ENCODE peak calls at places on chromosomes 16 and 17, in six cellular contexts. J, C, I, F, U and P are unnamed samples.

GRCh38 chr17:57522436-57523005 is 222.6 kb downstream of the CCDC182 start:
- DNase-seq in J (no peak), U (no peak), F (no peak), C (no peak), I (no peak), P (no peak)

GRCh38 chr17:82055965-82056728 is 4.4 kb downstream of the GPS1 start:
- DNase-seq in J (no peak), U (no peak), I (no peak), F (no peak), C (no peak), P (peak; percentile 5)

GRCh38 chr16:55368205-55368604 is 44.2 kb downstream of the IRX6 start:
- DNase-seq in F (no peak), C (no peak), I (no peak), J (no peak), U (no peak), P (no peak)

GRCh38 chr16:14302031-14302398 is 230.9 kb downstream of the MRTFB start:
- DNase-seq in C (no peak), U (peak; percentile 81), I (peak; percentile 78), J (peak; percentile 89), F (peak; percentile 68), P (no peak)

GRCh38 chr17:49994085-49995054 is 654 bp downstream of the DLX3 start:
- DNase-seq in C (no peak), F (no peak), I (no peak), J (peak; percentile 36), U (no peak), P (no peak)

GRCh38 chr16:12971216-12971615 is 69.8 kb downstream of the SHISA9 start:
- DNase-seq in I (peak; percentile 13), J (peak; percentile 34), C (no peak), F (no peak), U (peak; percentile 61), P (no peak)

GRCh38 chr16:67885545-67885944 is 860 bp downstream of the NRN1L start:
- DNase-seq in J (no peak), I (no peak), U (no peak), C (no peak), F (no peak), P (no peak)

GRCh38 chr16:78720416-78720815 is 621.0 kb downstream of the WWOX start:
- DNase-seq in F (peak; percentile 43), J (no peak), U (no peak), C (no peak), I (no peak), P (no peak)

GRCh38 chr17:57810740-57811632 is 38.9 kb downstream of the MRPS23 start:
- DNase-seq in U (no peak), F (peak; percentile 23), C (peak; percentile 24), I (peak; percentile 63), J (peak; percentile 74), P (no peak)

GRCh38 chr17:57487552-57487951 is 231.2 kb downstream of the MSI2 start:
- DNase-seq in J (no peak), U (no peak), I (no peak), F (no peak), C (no peak), P (no peak)

GRCh38 chr16:67445913-67446907 is 15.3 kb downstream of the HSD11B2 start:
- DNase-seq in I (no peak), F (peak; percentile 48), U (no peak), J (peak; percentile 43), C (no peak), P (no peak)

GRCh38 chr16:88792078-88792550 is 7.1 kb upstream of the PIEZO1 start:
- DNase-seq in C (no peak), U (no peak), I (no peak), F (no peak), J (no peak), P (no peak)

GRCh38 chr17:2057714-2058520 is 3.0 kb downstream of the HIC1 start:
- DNase-seq in U (no peak), F (peak; percentile 51), C (no peak), I (no peak), J (no peak), P (no peak)

GRCh38 chr16:82031116-82032084 is 3.7 kb upstream of the HSD17B2 start:
- DNase-seq in U (peak; percentile 64), C (no peak), I (no peak), F (peak; percentile 74), J (peak; percentile 50), P (no peak)

GRCh38 chr16:228151-228855 is 946 bp downstream of the LUC7L start:
- DNase-seq in I (peak; percentile 27), J (no peak), C (no peak), F (no peak), U (peak; percentile 28), P (no peak)

GRCh38 chr16:1090620-1091587 is 5.1 kb downstream of the C1QTNF8 start:
- DNase-seq in U (no peak), I (no peak), J (no peak), C (no peak), F (no peak), P (no peak)

GRCh38 chr17:63676540-63676933 is 23.4 kb downstream of the LIMD2 start:
- DNase-seq in C (no peak), J (no peak), F (no peak), I (no peak), U (no peak), P (no peak)

GRCh38 chr17:72977768-72978417 is 114.6 kb downstream of the SLC39A11 start:
- DNase-seq in J (no peak), C (no peak), I (no peak), F (peak; percentile 50), U (no peak), P (no peak)

GRCh38 chr16:66841366-66841765 is 2.8 kb upstream of the CA7 start:
- DNase-seq in C (no peak), J (no peak), F (no peak), U (no peak), I (no peak), P (no peak)

GRCh38 chr17:59634632-59635561 is 15.2 kb downstream of the CLTC start:
- DNase-seq in J (no peak), I (no peak), C (no peak), F (no peak), U (no peak), P (no peak)

GRCh38 chr16:1432388-1433262 is 1.7 kb downstream of the PERCC1 start:
- DNase-seq in F (no peak), U (no peak), I (peak; percentile 13), C (no peak), J (no peak), P (no peak)

DNA sequence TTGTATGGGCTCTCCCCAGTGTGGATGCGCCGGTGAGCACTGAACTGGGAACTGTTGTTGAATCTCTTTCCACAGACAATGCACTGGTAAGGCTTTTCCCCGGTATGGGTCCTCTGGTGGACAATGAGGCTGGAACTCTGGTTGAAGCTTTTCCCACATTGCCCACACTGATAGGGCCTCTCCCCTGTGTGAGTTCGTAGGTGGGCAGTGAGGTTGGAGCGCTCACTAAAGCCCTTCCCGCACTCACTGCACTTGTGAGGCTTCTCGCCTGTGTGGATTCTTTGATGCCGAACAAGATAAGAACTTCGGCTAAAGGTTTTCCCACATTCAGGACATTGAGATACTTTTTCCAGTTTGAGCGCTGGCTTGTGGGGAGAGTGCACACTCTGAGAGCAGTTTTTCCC is 17.8 kb downstream of the ZSCAN32 start:
- DNase-seq in F (no peak), I (no peak), U (peak; percentile 19), C (no peak), J (no peak), P (no peak)
- H3K9me3 ChIP-seq in F (peaks cover 16% of the 10 kb centered on the region), I (peaks cover 13% of the 10 kb centered on the region), U (peaks cover 88% of the 10 kb centered on the region), C (peaks cover 41% of the 10 kb centered on the region), J (peaks cover 23% of the 10 kb centered on the region), P (peaks cover 52% of the 10 kb centered on the region)

GRCh38 chr16:35409503-35409902 is 1950.1 kb downstream of the TP53TG3F start:
- DNase-seq in I (no peak), J (no peak), U (no peak), F (peak; percentile 1), C (no peak), P (no peak)

GRCh38 chr16:35405547-35405946 is 1946.1 kb downstream of the TP53TG3F start:
- DNase-seq in U (no peak), I (no peak), C (no peak), F (no peak), J (no peak), P (no peak)

DNA sequence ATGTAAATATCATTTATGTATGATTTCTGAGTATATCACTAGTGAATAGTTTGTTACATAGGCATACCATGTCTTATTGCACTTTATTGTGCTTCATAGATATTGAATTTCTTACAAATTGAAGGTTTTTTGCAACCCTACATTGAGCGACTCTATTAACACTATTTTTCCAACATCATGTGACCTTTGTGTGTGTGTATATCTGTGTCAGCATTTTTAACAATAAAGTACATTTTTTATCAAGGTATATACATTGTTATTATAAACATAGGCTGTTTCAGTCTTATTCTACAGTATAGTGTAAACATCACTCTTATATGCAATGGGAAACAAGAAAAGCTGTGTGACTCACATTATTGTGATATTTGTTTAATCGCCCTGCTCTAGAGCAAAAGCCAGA is 1944.9 kb downstream of the TP53TG3F start:
- DNase-seq in F (no peak), U (no peak), I (no peak), J (no peak), C (no peak), P (no peak)
- H3K9me3 ChIP-seq in F (no peaks in the 10 kb centered on the region), U (no peaks in the 10 kb centered on the region), I (peaks cover 4% of the 10 kb centered on the region), J (no peaks in the 10 kb centered on the region), C (no peaks in the 10 kb centered on the region), P (no peaks in the 10 kb centered on the region)

DNA sequence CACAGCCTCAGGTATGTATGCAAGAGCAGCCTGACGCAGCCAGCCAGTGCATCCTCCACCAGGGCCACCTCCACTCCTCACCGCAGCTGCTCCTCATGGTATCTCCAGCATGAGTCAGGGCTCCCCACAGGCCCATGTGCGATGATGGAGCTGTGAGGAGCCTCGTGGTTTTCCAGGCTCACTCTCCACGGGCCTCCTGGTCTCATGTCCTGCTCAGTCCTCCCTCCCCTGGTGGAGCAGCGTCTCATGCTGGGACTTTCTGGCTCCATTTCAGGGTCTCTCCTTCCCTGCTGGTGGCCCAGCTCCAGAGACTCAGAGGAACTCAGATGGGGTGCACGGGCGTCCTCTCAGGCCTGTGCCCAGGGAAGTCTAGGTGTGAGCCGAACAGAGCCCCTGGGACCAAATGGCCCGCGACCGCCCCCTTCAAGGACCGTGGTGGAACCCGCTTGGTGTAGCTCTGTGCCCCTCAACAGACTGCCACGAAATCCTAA is 70.4 kb downstream of the METRNL start:
- DNase-seq in U (no peak), I (no peak), C (no peak), F (no peak), J (no peak), P (no peak)
- H3K9me3 ChIP-seq in U (no peaks in the 10 kb centered on the region), I (no peaks in the 10 kb centered on the region), C (no peaks in the 10 kb centered on the region), F (no peaks in the 10 kb centered on the region), J (no peaks in the 10 kb centered on the region), P (no peaks in the 10 kb centered on the region)

DNA sequence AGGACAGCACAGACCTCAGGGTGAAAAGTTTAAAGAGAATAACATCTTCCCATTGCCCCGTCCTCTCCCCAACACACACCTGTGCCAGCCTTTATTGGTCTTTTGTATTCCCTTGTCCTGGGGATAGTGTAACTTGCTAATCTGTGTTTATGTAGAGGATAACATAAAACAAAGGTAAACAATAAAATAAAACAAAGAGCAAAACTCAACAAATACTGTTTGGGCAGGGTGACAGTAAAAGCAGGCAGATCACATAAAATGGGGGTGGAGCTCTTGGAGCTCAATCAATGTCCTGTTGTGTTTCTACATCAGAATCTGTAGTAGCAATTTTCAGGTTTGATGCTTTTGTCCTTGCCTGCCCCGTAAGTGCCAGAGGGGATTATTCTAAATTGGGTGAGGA is 1939.7 kb downstream of the TP53TG3F start:
- DNase-seq in F (no peak), I (no peak), U (no peak), J (no peak), C (no peak), P (no peak)
- H3K9me3 ChIP-seq in F (no peaks in the 10 kb centered on the region), I (peaks cover 13% of the 10 kb centered on the region), U (no peaks in the 10 kb centered on the region), J (no peaks in the 10 kb centered on the region), C (no peaks in the 10 kb centered on the region), P (no peaks in the 10 kb centered on the region)